ENCODE peak calls at places on chromosomes 7 and 10, in five cellular contexts. One of them, this sample, is unnamed.

GRCh38 chr10:128808921-128809440 is 658.1 kb upstream of the MGMT start:
- DNase-seq in suprapubic skin: no peak
- DNase-seq in kidney: no peak
- DNase-seq in LNCaP clone FGC: no peak
- DNase-seq in fibroblast of pulmonary artery: no peak
- DNase-seq in this sample: no peak

GRCh38 chr7:76403780-76404494 is 5.6 kb downstream of the SSC4D start:
- DNase-seq in suprapubic skin: no peak
- DNase-seq in LNCaP clone FGC: no peak
- DNase-seq in kidney: no peak
- DNase-seq in fibroblast of pulmonary artery: no peak
- DNase-seq in this sample: no peak

GRCh38 chr7:98784216-98784785 is 85.5 kb downstream of the TMEM130 start:
- DNase-seq in LNCaP clone FGC: no peak
- DNase-seq in kidney: no peak
- DNase-seq in suprapubic skin: no peak
- DNase-seq in fibroblast of pulmonary artery: no peak
- DNase-seq in this sample: no peak

GRCh38 chr7:87600130-87601124 is at the start of gene ABCB1:
- DNase-seq in LNCaP clone FGC: no peak
- DNase-seq in suprapubic skin: peak; percentile 77
- DNase-seq in kidney: peak; percentile 79
- DNase-seq in fibroblast of pulmonary artery: peak; percentile 16
- DNase-seq in this sample: no peak

GRCh38 chr10:67262675-67263074 is 336.8 kb downstream of the LRRTM3 start:
- DNase-seq in LNCaP clone FGC: no peak
- DNase-seq in fibroblast of pulmonary artery: no peak
- DNase-seq in suprapubic skin: no peak
- DNase-seq in kidney: no peak
- DNase-seq in this sample: no peak

GRCh38 chr10:14414901-14415300 is 84.2 kb upstream of the FRMD4A start:
- DNase-seq in kidney: no peak
- DNase-seq in LNCaP clone FGC: no peak
- DNase-seq in suprapubic skin: no peak
- DNase-seq in fibroblast of pulmonary artery: peak; percentile 50
- DNase-seq in this sample: no peak

GRCh38 chr10:99915414-99915813 is 94.3 kb downstream of the DNMBP start:
- DNase-seq in fibroblast of pulmonary artery: no peak
- DNase-seq in suprapubic skin: no peak
- DNase-seq in LNCaP clone FGC: no peak
- DNase-seq in kidney: no peak
- DNase-seq in this sample: no peak

GRCh38 chr7:149731207-149731955 is 42.0 kb downstream of the ZNF467 start:
- DNase-seq in fibroblast of pulmonary artery: no peak
- DNase-seq in suprapubic skin: no peak
- DNase-seq in kidney: peak; percentile 45
- DNase-seq in LNCaP clone FGC: no peak
- DNase-seq in this sample: no peak

GRCh38 chr7:84200859-84201258 is 6.3 kb upstream of the SEMA3A start:
- DNase-seq in LNCaP clone FGC: no peak
- DNase-seq in kidney: no peak
- DNase-seq in fibroblast of pulmonary artery: no peak
- DNase-seq in suprapubic skin: no peak
- DNase-seq in this sample: peak; percentile 32

GRCh38 chr10:125788156-125789034 is 12.8 kb upstream of the MMP21 start:
- DNase-seq in LNCaP clone FGC: no peak
- DNase-seq in kidney: no peak
- DNase-seq in fibroblast of pulmonary artery: no peak
- DNase-seq in suprapubic skin: no peak
- DNase-seq in this sample: no peak

GRCh38 chr10:31070691-31071090 is 39.0 kb upstream of the ZNF438 start:
- DNase-seq in kidney: no peak
- DNase-seq in fibroblast of pulmonary artery: no peak
- DNase-seq in suprapubic skin: no peak
- DNase-seq in LNCaP clone FGC: no peak
- DNase-seq in this sample: no peak

GRCh38 chr10:50739618-50740350 is at the start of gene ASAH2B:
- DNase-seq in fibroblast of pulmonary artery: peak; percentile 82
- DNase-seq in kidney: peak; percentile 93
- DNase-seq in LNCaP clone FGC: peak; percentile 59
- DNase-seq in suprapubic skin: peak; percentile 91
- DNase-seq in this sample: peak; percentile 48

GRCh38 chr7:73900286-73900685 is 39.3 kb downstream of the TMEM270 start:
- DNase-seq in kidney: peak; percentile 44
- DNase-seq in suprapubic skin: no peak
- DNase-seq in LNCaP clone FGC: no peak
- DNase-seq in fibroblast of pulmonary artery: no peak
- DNase-seq in this sample: no peak

GRCh38 chr10:19014034-19014433 is 34.6 kb upstream of the MALRD1 start:
- DNase-seq in fibroblast of pulmonary artery: peak; percentile 56
- DNase-seq in kidney: no peak
- DNase-seq in suprapubic skin: no peak
- DNase-seq in LNCaP clone FGC: no peak
- DNase-seq in this sample: no peak

GRCh38 chr10:110356628-110357245 is 52.0 kb upstream of the SMNDC1 start:
- DNase-seq in LNCaP clone FGC: no peak
- DNase-seq in suprapubic skin: no peak
- DNase-seq in fibroblast of pulmonary artery: peak; percentile 76
- DNase-seq in kidney: peak; percentile 95
- DNase-seq in this sample: no peak
- H3K4me3 ChIP-seq in LNCaP clone FGC: no peak overlapping the region
- H3K4me3 ChIP-seq in suprapubic skin: no peak overlapping the region
- H3K4me3 ChIP-seq in fibroblast of pulmonary artery: no peak overlapping the region
- H3K4me3 ChIP-seq in kidney: peak overlapping the region; percentile 3
- H3K4me3 ChIP-seq in this sample: no peak overlapping the region

DNA sequence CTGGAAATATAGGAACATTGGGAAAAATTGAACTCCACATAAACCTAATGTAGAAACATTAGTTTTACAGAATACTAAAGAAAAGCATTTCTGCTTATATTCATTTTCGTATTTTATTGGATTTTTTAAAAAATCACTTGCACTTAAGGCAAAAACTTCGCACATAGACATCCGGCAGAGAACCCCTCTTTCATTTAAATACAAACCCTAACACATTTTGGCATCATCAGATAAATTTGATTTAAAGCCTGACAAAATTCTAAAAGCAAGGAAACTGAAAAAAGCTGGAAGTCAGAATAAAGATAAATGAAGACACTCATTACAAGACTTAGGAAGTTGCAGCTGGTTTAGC is 396 bp upstream of the EXOC4 start:
- DNase-seq in fibroblast of pulmonary artery: no peak
- DNase-seq in suprapubic skin: no peak
- DNase-seq in kidney: no peak
- DNase-seq in LNCaP clone FGC: no peak
- DNase-seq in this sample: no peak
- H3K4me3 ChIP-seq in fibroblast of pulmonary artery: no peak overlapping the region
- H3K4me3 ChIP-seq in suprapubic skin: peak overlapping the region; percentile 85
- H3K4me3 ChIP-seq in kidney: peak overlapping the region; percentile 73
- H3K4me3 ChIP-seq in LNCaP clone FGC: no peak overlapping the region
- H3K4me3 ChIP-seq in this sample: peak overlapping the region; percentile 87

DNA sequence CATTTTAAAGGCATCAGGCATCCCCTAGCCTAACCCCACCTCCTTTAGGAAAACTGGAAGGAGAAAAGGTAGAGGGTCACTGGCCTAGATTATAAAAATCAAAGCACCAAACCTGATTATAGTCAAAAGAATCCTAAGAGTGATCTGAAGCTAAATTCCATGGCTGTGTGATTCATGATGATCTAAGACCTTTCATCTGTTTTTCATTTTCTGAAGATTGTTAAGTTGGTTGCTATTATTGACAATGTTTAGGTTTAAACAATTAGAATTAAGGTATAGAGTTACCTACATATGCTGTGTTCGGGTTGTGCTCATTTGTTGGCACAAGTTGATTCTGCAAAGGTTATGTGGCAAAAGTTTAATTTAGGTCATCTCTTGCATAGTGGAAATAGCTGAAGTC is 148.7 kb downstream of the BICC1 start:
- DNase-seq in LNCaP clone FGC: no peak
- DNase-seq in suprapubic skin: no peak
- DNase-seq in fibroblast of pulmonary artery: no peak
- DNase-seq in kidney: no peak
- DNase-seq in this sample: no peak
- H3K4me3 ChIP-seq in LNCaP clone FGC: no peak overlapping the region
- H3K4me3 ChIP-seq in suprapubic skin: no peak overlapping the region
- H3K4me3 ChIP-seq in fibroblast of pulmonary artery: no peak overlapping the region
- H3K4me3 ChIP-seq in kidney: no peak overlapping the region
- H3K4me3 ChIP-seq in this sample: no peak overlapping the region

GRCh38 chr10:102646610-102647432 is 2.5 kb downstream of the TRIM8 start:
- DNase-seq in LNCaP clone FGC: no peak
- DNase-seq in fibroblast of pulmonary artery: peak; percentile 59
- DNase-seq in kidney: peak; percentile 86
- DNase-seq in suprapubic skin: no peak
- DNase-seq in this sample: no peak
- H3K4me3 ChIP-seq in LNCaP clone FGC: peak overlapping the region; percentile 78
- H3K4me3 ChIP-seq in fibroblast of pulmonary artery: peak overlapping the region; percentile 100
- H3K4me3 ChIP-seq in kidney: peak overlapping the region; percentile 97
- H3K4me3 ChIP-seq in suprapubic skin: peak overlapping the region; percentile 73
- H3K4me3 ChIP-seq in this sample: peak overlapping the region; percentile 95